ENCODE peak calls at places on chromosomes 3 and 15, in seven cellular contexts. Y is right lobe of liver, S is bronchial epithelial cell, Q is AG09309, O is A549, I is GM06990, C is endothelial cell of umbilical vein. F is an unnamed sample.

GRCh38 chr3:64454179-64454578 is 228.9 kb upstream of the PRICKLE2 start:
- DNase-seq in O (no peak), S (peak; percentile 64), Q (peak; percentile 54), Y (no peak), I (no peak), C (no peak), F (no peak)

GRCh38 chr3:133574260-133574881 is 885 bp downstream of the CDV3 start:
- DNase-seq in O (no peak), C (peak; percentile 75), Y (peak; percentile 83), S (peak; percentile 59), Q (no peak), I (peak; percentile 83), F (peak; percentile 80)

GRCh38 chr3:126322181-126322967 is 34.8 kb downstream of the KLF15 start:
- DNase-seq in I (no peak), S (no peak), Q (no peak), C (no peak), Y (no peak), O (no peak), F (no peak)

GRCh38 chr15:71549697-71550096 is 260.7 kb upstream of the NR2E3 start:
- DNase-seq in Q (no peak), O (no peak), C (no peak), I (no peak), Y (no peak), S (no peak), F (no peak)

GRCh38 chr15:83065431-83065830 is 1.6 kb downstream of the BTBD1 start:
- DNase-seq in C (peak; percentile 45), Q (no peak), S (no peak), I (no peak), O (no peak), Y (no peak), F (no peak)

GRCh38 chr15:73368301-73369072 is at the start of gene HCN4:
- DNase-seq in S (no peak), O (peak; percentile 66), Q (no peak), Y (no peak), I (no peak), C (no peak), F (peak; percentile 82)

GRCh38 chr3:40398346-40398745 is 11.4 kb downstream of the ENTPD3 start:
- DNase-seq in O (no peak), Y (no peak), C (no peak), Q (no peak), S (peak; percentile 25), I (no peak), F (no peak)

GRCh38 chr3:4989649-4989966 is 10.4 kb downstream of the BHLHE40 start:
- DNase-seq in I (no peak), Q (no peak), C (no peak), O (no peak), Y (no peak), S (no peak), F (no peak)

GRCh38 chr3:156723182-156723619 is 48.8 kb downstream of the TIPARP start:
- DNase-seq in O (no peak), I (no peak), C (no peak), Y (no peak), Q (no peak), S (peak; percentile 31), F (no peak)

GRCh38 chr3:13107661-13108060 is 34.4 kb upstream of the IQSEC1 start:
- DNase-seq in I (no peak), Y (peak; percentile 11), C (no peak), Q (no peak), S (no peak), O (no peak), F (no peak)

GRCh38 chr3:107421170-107421792 is 44.0 kb downstream of the CCDC54 start:
- DNase-seq in O (no peak), Q (no peak), I (peak; percentile 45), C (peak; percentile 65), Y (no peak), S (peak; percentile 75), F (no peak)

GRCh38 chr3:39429466-39429865 is 22.9 kb downstream of the RPSA start:
- DNase-seq in S (no peak), C (no peak), I (no peak), Y (no peak), O (no peak), Q (no peak), F (no peak)

GRCh38 chr3:12902181-12902999 is 61.0 kb upstream of the RPL32 start:
- DNase-seq in O (no peak), S (no peak), Q (no peak), C (no peak), Y (peak; percentile 35), I (no peak), F (no peak)

GRCh38 chr3:25433868-25434267 is 5.8 kb downstream of the RARB start:
- DNase-seq in I (no peak), C (peak; percentile 95), Y (peak; percentile 45), O (no peak), Q (no peak), S (no peak), F (no peak)

GRCh38 chr15:66923438-66923881 is 141.9 kb upstream of the SMAD3 start:
- DNase-seq in S (peak; percentile 23), C (no peak), Y (no peak), O (peak; percentile 58), Q (no peak), I (no peak), F (no peak)

GRCh38 chr15:71411538-71412482 is 296.5 kb downstream of the THSD4 start:
- DNase-seq in O (peak; percentile 74), C (peak; percentile 13), Q (peak; percentile 14), Y (no peak), I (no peak), S (peak; percentile 16), F (peak; percentile 65)

GRCh38 chr3:179460260-179460659 is 9.0 kb upstream of the GNB4 start:
- DNase-seq in O (no peak), Q (no peak), I (no peak), Y (no peak), S (no peak), C (no peak), F (no peak)

GRCh38 chr3:196641278-196642058 is 2.0 kb downstream of the NRROS start:
- DNase-seq in Y (no peak), C (no peak), I (peak; percentile 60), O (no peak), Q (no peak), S (no peak), F (no peak)

GRCh38 chr15:68354268-68354667 is 76.7 kb downstream of the FEM1B start:
- DNase-seq in C (no peak), Q (no peak), O (no peak), S (no peak), I (no peak), Y (no peak), F (no peak)

GRCh38 chr3:151766454-151766853 is 32.7 kb downstream of the AADACL2 start:
- DNase-seq in O (peak; percentile 76), Q (no peak), S (peak; percentile 83), I (no peak), C (peak; percentile 85), Y (no peak), F (no peak)

GRCh38 chr3:141212101-141212500 is 19.5 kb upstream of the PXYLP1 start:
- DNase-seq in I (no peak), S (no peak), C (no peak), Q (no peak), Y (no peak), O (no peak), F (no peak)

GRCh38 chr3:4746241-4746958 is 232.8 kb upstream of the BHLHE40 start:
- DNase-seq in O (no peak), Q (no peak), Y (peak; percentile 71), S (no peak), C (no peak), I (no peak), F (no peak)

GRCh38 chr15:66780172-66780972 is 78.3 kb downstream of the SMAD6 start:
- DNase-seq in O (peak; percentile 61), C (no peak), Y (no peak), S (peak; percentile 75), Q (no peak), I (no peak), F (no peak)

DNA sequence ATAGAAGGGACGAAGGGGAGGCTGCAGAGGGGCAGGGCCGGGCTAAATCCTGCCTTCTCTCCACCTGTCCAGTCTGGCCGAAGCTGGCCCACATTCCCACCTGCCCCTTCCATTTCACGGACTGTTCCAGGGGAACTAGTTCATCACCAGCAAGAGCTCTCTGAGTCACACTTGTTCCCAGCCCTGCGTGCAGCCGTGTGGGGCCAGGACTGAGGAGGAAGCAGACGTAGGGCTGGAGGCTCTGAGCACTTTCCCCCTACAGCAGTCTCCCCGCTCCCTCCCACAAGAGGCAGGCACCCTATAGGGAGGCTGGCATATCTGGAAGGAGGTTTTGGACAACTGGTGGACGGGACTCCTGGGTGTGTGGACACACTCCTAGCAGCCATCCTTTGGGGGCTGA is 3.0 kb downstream of the ITIH4 start:
- DNase-seq in C (no peak), Y (no peak), S (peak; percentile 22), Q (no peak), O (no peak), I (no peak), F (no peak)
- H3K4me3 ChIP-seq in C (no peak overlapping the region), Y (peak overlapping the region; percentile 94), S (no peak overlapping the region), Q (no peak overlapping the region), O (no peak overlapping the region), I (no peak overlapping the region), F (no peak overlapping the region)

GRCh38 chr3:128725932-128726690 is at the start of gene RAB7A:
- DNase-seq in Y (peak; percentile 98), O (peak; percentile 90), S (peak; percentile 91), C (peak; percentile 99), I (peak; percentile 98), Q (peak; percentile 93), F (peak; percentile 99)

GRCh38 chr3:128726691-128727031 is 678 bp downstream of the RAB7A start:
- DNase-seq in C (peak; percentile 77), Q (peak; percentile 18), O (no peak), Y (peak; percentile 80), S (peak; percentile 89), I (peak; percentile 47), F (no peak)

GRCh38 chr3:128727059-128727458 is 1.1 kb downstream of the RAB7A start:
- DNase-seq in O (no peak), C (no peak), S (no peak), Q (no peak), Y (no peak), I (no peak), F (no peak)

GRCh38 chr3:128727996-128728395 is 2.0 kb downstream of the RAB7A start:
- DNase-seq in Q (no peak), Y (no peak), O (no peak), C (no peak), S (peak; percentile 61), I (no peak), F (no peak)

GRCh38 chr3:128727485-128727884 is 1.5 kb downstream of the RAB7A start:
- DNase-seq in S (peak; percentile 27), O (no peak), C (no peak), I (no peak), Q (no peak), Y (no peak), F (no peak)
- H3K4me3 ChIP-seq in S (peak overlapping the region; percentile 99), O (peak overlapping the region; percentile 95), C (peak overlapping the region; percentile 84), I (peak overlapping the region; percentile 96), Q (peak overlapping the region; percentile 86), Y (peak overlapping the region; percentile 97), F (peak overlapping the region; percentile 71)

GRCh38 chr3:42685891-42686820 is 819 bp downstream of the KLHL40 start:
- DNase-seq in O (no peak), Q (no peak), Y (no peak), I (no peak), C (no peak), S (no peak), F (no peak)
- H3K4me3 ChIP-seq in O (no peak overlapping the region), Q (no peak overlapping the region), Y (no peak overlapping the region), I (no peak overlapping the region), C (no peak overlapping the region), S (no peak overlapping the region), F (no peak overlapping the region)

DNA sequence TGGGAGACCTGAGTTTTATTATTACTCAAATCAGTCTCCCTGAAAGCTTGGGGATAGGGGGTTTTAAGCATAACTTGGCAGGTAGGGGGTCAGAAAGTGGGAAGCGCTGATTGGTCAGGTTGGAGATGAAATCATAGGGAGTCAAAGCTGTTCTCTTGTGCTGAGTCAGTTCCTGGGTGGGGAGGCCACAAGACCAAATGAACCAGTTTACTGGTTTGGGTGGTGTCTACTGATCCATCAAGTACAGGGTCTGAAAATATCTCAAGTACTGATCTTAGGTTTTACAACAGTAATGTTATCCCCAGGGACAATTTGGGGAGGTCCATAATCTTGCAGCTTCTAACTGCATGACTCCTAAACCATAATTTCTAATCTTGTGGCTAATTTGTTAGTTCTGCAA is 17.8 kb upstream of the IQCF6 start:
- DNase-seq in O (no peak), Y (no peak), C (no peak), I (no peak), S (peak; percentile 43), Q (no peak), F (no peak)
- H3K4me3 ChIP-seq in O (no peak overlapping the region), Y (no peak overlapping the region), C (no peak overlapping the region), I (no peak overlapping the region), S (no peak overlapping the region), Q (no peak overlapping the region), F (no peak overlapping the region)